ENCODE peak calls at places on chromosomes 3 and 15, in nine cellular contexts. One of them, this sample, is unnamed.

GRCh38 chr3:75035146-75035545 is 420.7 kb upstream of the CNTN3 start:
- DNase-seq in mammary epithelial cell: no peak
- DNase-seq in Karpas-422: no peak
- DNase-seq in OCI-LY7: no peak
- DNase-seq in neural progenitor cell: no peak
- DNase-seq in fibroblast of lung: no peak
- DNase-seq in mesendoderm: peak; percentile 50
- DNase-seq in hepatocyte: no peak
- DNase-seq in GM23338: no peak
- DNase-seq in this sample: no peak

GRCh38 chr3:134453631-134454030 is 32.2 kb downstream of the ANAPC13 start:
- DNase-seq in mammary epithelial cell: no peak
- DNase-seq in Karpas-422: no peak
- DNase-seq in OCI-LY7: no peak
- DNase-seq in neural progenitor cell: peak; percentile 41
- DNase-seq in fibroblast of lung: no peak
- DNase-seq in mesendoderm: peak; percentile 93
- DNase-seq in hepatocyte: no peak
- DNase-seq in GM23338: peak; percentile 89
- DNase-seq in this sample: no peak

GRCh38 chr3:46665763-46666470 is 27.6 kb downstream of the ALS2CL start:
- DNase-seq in mammary epithelial cell: no peak
- DNase-seq in Karpas-422: no peak
- DNase-seq in OCI-LY7: no peak
- DNase-seq in neural progenitor cell: no peak
- DNase-seq in fibroblast of lung: no peak
- DNase-seq in mesendoderm: no peak
- DNase-seq in hepatocyte: no peak
- DNase-seq in GM23338: no peak
- DNase-seq in this sample: peak; percentile 81

GRCh38 chr15:67809441-67809840 is 15.9 kb upstream of the SKOR1 start:
- DNase-seq in mammary epithelial cell: no peak
- DNase-seq in Karpas-422: no peak
- DNase-seq in OCI-LY7: no peak
- DNase-seq in neural progenitor cell: no peak
- DNase-seq in fibroblast of lung: no peak
- DNase-seq in mesendoderm: no peak
- DNase-seq in hepatocyte: no peak
- DNase-seq in GM23338: no peak
- DNase-seq in this sample: no peak

GRCh38 chr3:99419111-99419510 is 219.3 kb upstream of the COL8A1 start:
- DNase-seq in mammary epithelial cell: no peak
- DNase-seq in Karpas-422: no peak
- DNase-seq in OCI-LY7: no peak
- DNase-seq in neural progenitor cell: no peak
- DNase-seq in fibroblast of lung: no peak
- DNase-seq in mesendoderm: no peak
- DNase-seq in hepatocyte: no peak
- DNase-seq in GM23338: no peak
- DNase-seq in this sample: peak; percentile 85

GRCh38 chr15:37034835-37035234 is 65.5 kb downstream of the MEIS2 start:
- DNase-seq in mammary epithelial cell: no peak
- DNase-seq in Karpas-422: peak; percentile 51
- DNase-seq in OCI-LY7: peak; percentile 85
- DNase-seq in neural progenitor cell: no peak
- DNase-seq in fibroblast of lung: no peak
- DNase-seq in mesendoderm: no peak
- DNase-seq in hepatocyte: no peak
- DNase-seq in GM23338: no peak
- DNase-seq in this sample: no peak

GRCh38 chr15:34039506-34040123 is 611 bp upstream of the AVEN start:
- DNase-seq in mammary epithelial cell: peak; percentile 28
- DNase-seq in Karpas-422: peak; percentile 54
- DNase-seq in OCI-LY7: peak; percentile 60
- DNase-seq in neural progenitor cell: no peak
- DNase-seq in fibroblast of lung: peak; percentile 8
- DNase-seq in mesendoderm: peak; percentile 9
- DNase-seq in hepatocyte: no peak
- DNase-seq in GM23338: no peak
- DNase-seq in this sample: peak; percentile 37

GRCh38 chr3:25448750-25449684 is 21.0 kb downstream of the RARB start:
- DNase-seq in mammary epithelial cell: peak; percentile 54
- DNase-seq in Karpas-422: no peak
- DNase-seq in OCI-LY7: no peak
- DNase-seq in neural progenitor cell: peak; percentile 69
- DNase-seq in fibroblast of lung: peak; percentile 75
- DNase-seq in mesendoderm: peak; percentile 59
- DNase-seq in hepatocyte: peak; percentile 81
- DNase-seq in GM23338: no peak
- DNase-seq in this sample: no peak

GRCh38 chr3:3429841-3430240 is 250.3 kb upstream of the CRBN start:
- DNase-seq in mammary epithelial cell: no peak
- DNase-seq in Karpas-422: no peak
- DNase-seq in OCI-LY7: no peak
- DNase-seq in neural progenitor cell: no peak
- DNase-seq in fibroblast of lung: no peak
- DNase-seq in mesendoderm: no peak
- DNase-seq in hepatocyte: no peak
- DNase-seq in GM23338: no peak
- DNase-seq in this sample: no peak

GRCh38 chr3:172836390-172836997 is 86.0 kb downstream of the ECT2 start:
- DNase-seq in mammary epithelial cell: peak; percentile 27
- DNase-seq in Karpas-422: peak; percentile 70
- DNase-seq in OCI-LY7: peak; percentile 50
- DNase-seq in neural progenitor cell: peak; percentile 70
- DNase-seq in fibroblast of lung: peak; percentile 68
- DNase-seq in mesendoderm: peak; percentile 62
- DNase-seq in hepatocyte: peak; percentile 57
- DNase-seq in GM23338: peak; percentile 84
- DNase-seq in this sample: peak; percentile 60

GRCh38 chr15:48721061-48721810 is 75.7 kb upstream of the FBN1 start:
- DNase-seq in mammary epithelial cell: no peak
- DNase-seq in Karpas-422: peak; percentile 40
- DNase-seq in OCI-LY7: no peak
- DNase-seq in neural progenitor cell: no peak
- DNase-seq in fibroblast of lung: peak; percentile 58
- DNase-seq in mesendoderm: no peak
- DNase-seq in hepatocyte: no peak
- DNase-seq in GM23338: no peak
- DNase-seq in this sample: peak; percentile 57

GRCh38 chr3:73759290-73759689 is 134.5 kb upstream of the PDZRN3 start:
- DNase-seq in mammary epithelial cell: no peak
- DNase-seq in Karpas-422: no peak
- DNase-seq in OCI-LY7: no peak
- DNase-seq in neural progenitor cell: no peak
- DNase-seq in fibroblast of lung: peak; percentile 31
- DNase-seq in mesendoderm: no peak
- DNase-seq in hepatocyte: peak; percentile 27
- DNase-seq in GM23338: no peak
- DNase-seq in this sample: no peak

GRCh38 chr3:24548278-24548677 is 53.6 kb upstream of the THRB start:
- DNase-seq in mammary epithelial cell: no peak
- DNase-seq in Karpas-422: no peak
- DNase-seq in OCI-LY7: no peak
- DNase-seq in neural progenitor cell: no peak
- DNase-seq in fibroblast of lung: peak; percentile 63
- DNase-seq in mesendoderm: no peak
- DNase-seq in hepatocyte: no peak
- DNase-seq in GM23338: no peak
- DNase-seq in this sample: no peak

GRCh38 chr15:37880009-37880834 is 54.2 kb upstream of the TMCO5A start:
- DNase-seq in mammary epithelial cell: peak; percentile 16
- DNase-seq in Karpas-422: peak; percentile 70
- DNase-seq in OCI-LY7: peak; percentile 31
- DNase-seq in neural progenitor cell: peak; percentile 68
- DNase-seq in fibroblast of lung: peak; percentile 85
- DNase-seq in mesendoderm: peak; percentile 59
- DNase-seq in hepatocyte: peak; percentile 58
- DNase-seq in GM23338: peak; percentile 78
- DNase-seq in this sample: no peak

GRCh38 chr3:19945405-19946290 is 1.2 kb upstream of the RAB5A start:
- DNase-seq in mammary epithelial cell: peak; percentile 52
- DNase-seq in Karpas-422: no peak
- DNase-seq in OCI-LY7: no peak
- DNase-seq in neural progenitor cell: peak; percentile 5
- DNase-seq in fibroblast of lung: peak; percentile 10
- DNase-seq in mesendoderm: no peak
- DNase-seq in hepatocyte: peak; percentile 10
- DNase-seq in GM23338: no peak
- DNase-seq in this sample: peak; percentile 21

GRCh38 chr15:86555939-86556725 is 476.5 kb downstream of the AGBL1 start:
- DNase-seq in mammary epithelial cell: peak; percentile 31
- DNase-seq in Karpas-422: no peak
- DNase-seq in OCI-LY7: no peak
- DNase-seq in neural progenitor cell: no peak
- DNase-seq in fibroblast of lung: no peak
- DNase-seq in mesendoderm: peak; percentile 35
- DNase-seq in hepatocyte: peak; percentile 77
- DNase-seq in GM23338: no peak
- DNase-seq in this sample: no peak

GRCh38 chr3:142680710-142681109 is 43.1 kb upstream of the TRPC1 start:
- DNase-seq in mammary epithelial cell: peak; percentile 9
- DNase-seq in Karpas-422: peak; percentile 42
- DNase-seq in OCI-LY7: no peak
- DNase-seq in neural progenitor cell: no peak
- DNase-seq in fibroblast of lung: no peak
- DNase-seq in mesendoderm: no peak
- DNase-seq in hepatocyte: no peak
- DNase-seq in GM23338: peak; percentile 16
- DNase-seq in this sample: no peak

GRCh38 chr3:103052236-103052830 is 617.5 kb downstream of the ZPLD1 start:
- DNase-seq in mammary epithelial cell: no peak
- DNase-seq in Karpas-422: no peak
- DNase-seq in OCI-LY7: no peak
- DNase-seq in neural progenitor cell: no peak
- DNase-seq in fibroblast of lung: peak; percentile 26
- DNase-seq in mesendoderm: no peak
- DNase-seq in hepatocyte: peak; percentile 6
- DNase-seq in GM23338: no peak
- DNase-seq in this sample: no peak

GRCh38 chr15:41925209-41925608 is 31.4 kb upstream of the SPTBN5 start:
- DNase-seq in mammary epithelial cell: no peak
- DNase-seq in Karpas-422: no peak
- DNase-seq in OCI-LY7: no peak
- DNase-seq in neural progenitor cell: no peak
- DNase-seq in fibroblast of lung: no peak
- DNase-seq in mesendoderm: no peak
- DNase-seq in hepatocyte: no peak
- DNase-seq in GM23338: no peak
- DNase-seq in this sample: no peak

GRCh38 chr3:55402886-55403605 is 84.1 kb downstream of the WNT5A start:
- DNase-seq in mammary epithelial cell: peak; percentile 32
- DNase-seq in Karpas-422: no peak
- DNase-seq in OCI-LY7: no peak
- DNase-seq in neural progenitor cell: peak; percentile 9
- DNase-seq in fibroblast of lung: no peak
- DNase-seq in mesendoderm: peak; percentile 76
- DNase-seq in hepatocyte: peak; percentile 60
- DNase-seq in GM23338: no peak
- DNase-seq in this sample: peak; percentile 38

GRCh38 chr3:140651287-140651686 is 26.6 kb upstream of the TRIM42 start:
- DNase-seq in mammary epithelial cell: no peak
- DNase-seq in Karpas-422: no peak
- DNase-seq in OCI-LY7: no peak
- DNase-seq in neural progenitor cell: no peak
- DNase-seq in fibroblast of lung: no peak
- DNase-seq in mesendoderm: no peak
- DNase-seq in hepatocyte: no peak
- DNase-seq in GM23338: no peak
- DNase-seq in this sample: no peak
- H3K79me2 ChIP-seq in mammary epithelial cell: no peaks in the 10 kb centered on the region
- H3K79me2 ChIP-seq in Karpas-422: no peaks in the 10 kb centered on the region
- H3K79me2 ChIP-seq in OCI-LY7: no peaks in the 10 kb centered on the region
- H3K79me2 ChIP-seq in neural progenitor cell: no peaks in the 10 kb centered on the region
- H3K79me2 ChIP-seq in fibroblast of lung: no peaks in the 10 kb centered on the region
- H3K79me2 ChIP-seq in mesendoderm: no peaks in the 10 kb centered on the region
- H3K79me2 ChIP-seq in hepatocyte: no peaks in the 10 kb centered on the region
- H3K79me2 ChIP-seq in GM23338: no peaks in the 10 kb centered on the region
- H3K79me2 ChIP-seq in this sample: no peaks in the 10 kb centered on the region

DNA sequence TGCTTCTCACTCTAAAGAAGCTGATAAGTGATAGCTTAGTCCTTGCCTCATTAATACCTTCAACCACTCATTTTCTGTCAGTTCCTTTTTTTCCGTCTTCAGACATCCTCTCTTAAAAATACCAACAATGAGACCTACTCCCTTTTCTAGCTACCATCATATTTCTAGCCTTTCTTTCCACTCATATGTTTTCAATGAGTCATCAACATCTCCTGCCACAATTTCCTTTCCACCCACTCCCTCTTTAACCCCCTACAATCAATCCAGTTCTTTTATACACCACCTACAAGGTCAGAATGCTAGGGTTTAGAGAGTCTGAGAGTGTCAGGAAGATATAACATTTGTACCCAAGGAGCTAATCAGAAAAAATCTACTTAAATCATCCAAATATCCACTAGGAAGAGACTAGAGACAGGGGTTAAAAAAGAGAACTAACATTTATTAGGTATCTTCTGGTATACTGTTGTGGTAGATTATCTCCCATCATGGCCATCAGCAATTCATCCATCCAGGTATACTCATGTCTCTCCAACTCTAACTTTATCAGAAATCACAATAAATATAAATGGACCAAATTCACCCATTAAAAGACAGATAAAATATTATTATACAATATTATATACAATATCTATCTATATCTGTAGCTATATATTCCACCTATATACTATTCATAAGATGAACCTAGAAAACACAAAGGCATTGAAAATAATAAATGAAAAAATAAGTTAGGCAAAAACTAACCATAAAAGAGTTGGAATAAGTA is 42.5 kb downstream of the MYLK start:
- DNase-seq in mammary epithelial cell: peak; percentile 53
- DNase-seq in Karpas-422: no peak
- DNase-seq in OCI-LY7: no peak
- DNase-seq in neural progenitor cell: no peak
- DNase-seq in fibroblast of lung: no peak
- DNase-seq in mesendoderm: no peak
- DNase-seq in hepatocyte: no peak
- DNase-seq in GM23338: no peak
- DNase-seq in this sample: no peak
- H3K4me3 ChIP-seq in mammary epithelial cell: no peak overlapping the region
- H3K4me3 ChIP-seq in Karpas-422: no peak overlapping the region
- H3K4me3 ChIP-seq in OCI-LY7: no peak overlapping the region
- H3K4me3 ChIP-seq in neural progenitor cell: no peak overlapping the region
- H3K4me3 ChIP-seq in fibroblast of lung: no peak overlapping the region
- H3K4me3 ChIP-seq in mesendoderm: no peak overlapping the region
- H3K4me3 ChIP-seq in hepatocyte: no peak overlapping the region
- H3K4me3 ChIP-seq in GM23338: no peak overlapping the region
- H3K4me3 ChIP-seq in this sample: no peak overlapping the region

GRCh38 chr3:12929801-12930200 is 88.4 kb upstream of the RPL32 start:
- DNase-seq in mammary epithelial cell: no peak
- DNase-seq in Karpas-422: no peak
- DNase-seq in OCI-LY7: no peak
- DNase-seq in neural progenitor cell: no peak
- DNase-seq in fibroblast of lung: no peak
- DNase-seq in mesendoderm: no peak
- DNase-seq in hepatocyte: no peak
- DNase-seq in GM23338: no peak
- DNase-seq in this sample: no peak
- H3K79me2 ChIP-seq in mammary epithelial cell: no peaks in the 10 kb centered on the region
- H3K79me2 ChIP-seq in Karpas-422: no peaks in the 10 kb centered on the region
- H3K79me2 ChIP-seq in OCI-LY7: no peaks in the 10 kb centered on the region
- H3K79me2 ChIP-seq in neural progenitor cell: no peaks in the 10 kb centered on the region
- H3K79me2 ChIP-seq in fibroblast of lung: no peaks in the 10 kb centered on the region
- H3K79me2 ChIP-seq in mesendoderm: no peaks in the 10 kb centered on the region
- H3K79me2 ChIP-seq in hepatocyte: peaks cover 3% of the 10 kb centered on the region
- H3K79me2 ChIP-seq in GM23338: no peaks in the 10 kb centered on the region
- H3K79me2 ChIP-seq in this sample: peaks cover 25% of the 10 kb centered on the region

GRCh38 chr15:92889390-92890113 is 10.6 kb upstream of the CHD2 start:
- DNase-seq in mammary epithelial cell: no peak
- DNase-seq in Karpas-422: peak; percentile 41
- DNase-seq in OCI-LY7: no peak
- DNase-seq in neural progenitor cell: no peak
- DNase-seq in fibroblast of lung: no peak
- DNase-seq in mesendoderm: no peak
- DNase-seq in hepatocyte: no peak
- DNase-seq in GM23338: no peak
- DNase-seq in this sample: no peak
- H3K4me3 ChIP-seq in mammary epithelial cell: no peak overlapping the region
- H3K4me3 ChIP-seq in Karpas-422: no peak overlapping the region
- H3K4me3 ChIP-seq in OCI-LY7: no peak overlapping the region
- H3K4me3 ChIP-seq in neural progenitor cell: peak overlapping the region; percentile 6
- H3K4me3 ChIP-seq in fibroblast of lung: no peak overlapping the region
- H3K4me3 ChIP-seq in mesendoderm: no peak overlapping the region
- H3K4me3 ChIP-seq in hepatocyte: no peak overlapping the region
- H3K4me3 ChIP-seq in GM23338: no peak overlapping the region
- H3K4me3 ChIP-seq in this sample: no peak overlapping the region